ENCODE peak calls at places on chromosomes 1 and 21, in six cellular contexts. J, S, F, P, A and W are unnamed samples.
A peak's percentile ranks its signal among the peaks of the same experiment; 100 is the strongest.

GRCh38 chr1:183379951-183380350 is 38.2 kb downstream of the NMNAT2 start:
- DNase-seq in J (no peak), S (no peak), F (no peak), P (no peak), A (peak; percentile 12), W (no peak)

GRCh38 chr1:111097356-111098099 is 42.4 kb downstream of the DRAM2 start:
- DNase-seq in J (no peak), S (no peak), F (no peak), P (no peak), A (peak; percentile 14), W (no peak)

GRCh38 chr1:5754079-5754431 is 238.2 kb downstream of the NPHP4 start:
- DNase-seq in J (no peak), S (peak; percentile 20), F (no peak), P (no peak), A (no peak), W (no peak)

GRCh38 chr1:197799271-197799670 is 24.0 kb upstream of the DENND1B start:
- DNase-seq in J (no peak), S (peak; percentile 45), F (peak; percentile 9), P (no peak), A (peak; percentile 88), W (no peak)

GRCh38 chr1:8382608-8383525 is 65.0 kb downstream of the SLC45A1 start:
- DNase-seq in J (no peak), S (no peak), F (no peak), P (no peak), A (no peak), W (no peak)

GRCh38 chr1:234721476-234722266 is 111.7 kb upstream of the IRF2BP2 start:
- DNase-seq in J (no peak), S (no peak), F (no peak), P (peak; percentile 88), A (peak; percentile 94), W (no peak)

GRCh38 chr1:203690730-203691129 is 64.1 kb downstream of the ATP2B4 start:
- DNase-seq in J (no peak), S (no peak), F (no peak), P (no peak), A (peak; percentile 53), W (no peak)

GRCh38 chr1:220483700-220484099 is 44.2 kb upstream of the MARK1 start:
- DNase-seq in J (no peak), S (no peak), F (no peak), P (peak; percentile 50), A (peak; percentile 57), W (no peak)

GRCh38 chr1:211574705-211575104 is 4.3 kb downstream of the SLC30A1 start:
- DNase-seq in J (no peak), S (no peak), F (no peak), P (no peak), A (peak; percentile 37), W (no peak)

GRCh38 chr1:86798608-86799291 is 94.4 kb downstream of the SH3GLB1 start:
- DNase-seq in J (no peak), S (no peak), F (no peak), P (no peak), A (no peak), W (no peak)

GRCh38 chr21:17270234-17270633 is 242.6 kb upstream of the CXADR start:
- DNase-seq in J (peak; percentile 69), S (no peak), F (peak; percentile 14), P (no peak), A (no peak), W (no peak)

GRCh38 chr1:39976732-39977131 is 21.8 kb downstream of the MFSD2A start:
- DNase-seq in J (no peak), S (no peak), F (no peak), P (no peak), A (no peak), W (no peak)

GRCh38 chr1:246679211-246680177 is 44.7 kb upstream of the SCCPDH start:
- DNase-seq in J (no peak), S (no peak), F (no peak), P (peak; percentile 26), A (peak; percentile 32), W (no peak)

GRCh38 chr1:96157101-96157500 is 564.5 kb upstream of the PTBP2 start:
- DNase-seq in J (no peak), S (no peak), F (no peak), P (no peak), A (no peak), W (no peak)

GRCh38 chr1:207152792-207153434 is 48.9 kb downstream of the C4BPA start:
- DNase-seq in J (no peak), S (no peak), F (no peak), P (no peak), A (peak; percentile 2), W (no peak)

GRCh38 chr21:39051561-39051949 is 131.7 kb downstream of the PSMG1 start:
- DNase-seq in J (no peak), S (no peak), F (no peak), P (no peak), A (peak; percentile 96), W (no peak)

GRCh38 chr1:90371106-90371813 is 345.8 kb downstream of the BARHL2 start:
- DNase-seq in J (no peak), S (no peak), F (no peak), P (no peak), A (no peak), W (peak; percentile 18)

GRCh38 chr1:53183277-53183990 is 13.2 kb upstream of the CPT2 start:
- DNase-seq in J (no peak), S (peak; percentile 51), F (no peak), P (no peak), A (peak; percentile 93), W (no peak)

GRCh38 chr1:154407866-154408777 is 3.0 kb downstream of the IL6R start:
- DNase-seq in J (no peak), S (no peak), F (no peak), P (no peak), A (no peak), W (no peak)

GRCh38 chr1:180268556-180269044 is 38.5 kb downstream of the LHX4 start:
- DNase-seq in J (no peak), S (no peak), F (no peak), P (no peak), A (no peak), W (no peak)

GRCh38 chr1:151816548-151816947 is 11.3 kb upstream of the LINGO4 start:
- DNase-seq in J (no peak), S (no peak), F (no peak), P (no peak), A (no peak), W (no peak)

GRCh38 chr1:82388679-82389078 is 587.9 kb downstream of the ADGRL2 start:
- DNase-seq in J (peak; percentile 84), S (no peak), F (peak; percentile 57), P (no peak), A (no peak), W (peak; percentile 11)

GRCh38 chr1:212630159-212630900 is 21.8 kb downstream of the ATF3 start:
- DNase-seq in J (peak; percentile 14), S (peak; percentile 72), F (peak; percentile 81), P (peak; percentile 60), A (peak; percentile 63), W (peak; percentile 28)

GRCh38 chr1:247441621-247442020 is 16.3 kb downstream of the OR2B11 start:
- DNase-seq in J (no peak), S (no peak), F (no peak), P (no peak), A (no peak), W (no peak)

GRCh38 chr21:38725196-38726157 is 80.3 kb upstream of the ETS2 start:
- DNase-seq in J (no peak), S (no peak), F (no peak), P (no peak), A (no peak), W (no peak)

GRCh38 chr1:235502601-235503332 is 1.5 kb downstream of the B3GALNT2 start:
- DNase-seq in J (no peak), S (no peak), F (peak; percentile 10), P (no peak), A (peak; percentile 47), W (no peak)

GRCh38 chr1:109983380-109984189 is 980 bp upstream of the AHCYL1 start:
- DNase-seq in J (no peak), S (no peak), F (no peak), P (no peak), A (peak; percentile 51), W (no peak)

GRCh38 chr1:32693455-32694174 is 9.0 kb downstream of the SYNC start:
- DNase-seq in J (no peak), S (no peak), F (no peak), P (no peak), A (no peak), W (no peak)

GRCh38 chr1:17075470-17076255 is 21.8 kb upstream of the SDHB start:
- DNase-seq in J (no peak), S (no peak), F (no peak), P (no peak), A (peak; percentile 27), W (no peak)

GRCh38 chr1:224831501-224831900 is 98.0 kb upstream of the DNAH14 start:
- DNase-seq in J (no peak), S (no peak), F (no peak), P (no peak), A (no peak), W (no peak)

GRCh38 chr1:116880952-116881351 is 28.8 kb upstream of the PTGFRN start:
- DNase-seq in J (no peak), S (no peak), F (no peak), P (no peak), A (no peak), W (no peak)

GRCh38 chr21:42648606-42649005 is 4.8 kb upstream of the PDE9A start:
- DNase-seq in J (no peak), S (no peak), F (no peak), P (no peak), A (no peak), W (no peak)

GRCh38 chr1:228367798-228368791 is 38.5 kb downstream of the TRIM11 start:
- DNase-seq in J (no peak), S (peak; percentile 29), F (no peak), P (peak; percentile 35), A (no peak), W (peak; percentile 20)

GRCh38 chr1:227854189-227854588 is 38.7 kb downstream of the PRSS38 start:
- DNase-seq in J (no peak), S (no peak), F (no peak), P (no peak), A (no peak), W (no peak)

GRCh38 chr1:88230126-88230525 is 453.9 kb upstream of the PKN2 start:
- DNase-seq in J (no peak), S (no peak), F (no peak), P (no peak), A (no peak), W (no peak)

GRCh38 chr1:234531181-234532132 is 52.5 kb upstream of the TARBP1 start:
- DNase-seq in J (no peak), S (no peak), F (no peak), P (peak; percentile 76), A (peak; percentile 83), W (no peak)

GRCh38 chr1:231040019-231040799 is at the start of gene FAM89A:
- DNase-seq in J (peak; percentile 58), S (peak; percentile 66), F (peak; percentile 29), P (peak; percentile 67), A (peak; percentile 48), W (peak; percentile 12)